ENCODE peak calls at places on chromosomes 13 and 19, in four cellular contexts. One of them, this sample, is unnamed. For H3K27me3, the result is how much of the 10 kb centered on the place peaks cover.

GRCh38 chr13:84823528-84823927 is 941.3 kb upstream of the SLITRK1 start:
- DNase-seq in fibroblast of lung: no peak
- DNase-seq in AG04450: no peak
- DNase-seq in psoas muscle: no peak
- DNase-seq in this sample: no peak

GRCh38 chr19:50874185-50874584 is 946 bp downstream of the KLK2 start:
- DNase-seq in psoas muscle: no peak
- DNase-seq in AG04450: no peak
- DNase-seq in fibroblast of lung: no peak
- DNase-seq in this sample: no peak

GRCh38 chr13:97308735-97309429 is 86.7 kb downstream of the MBNL2 start:
- DNase-seq in AG04450: no peak
- DNase-seq in fibroblast of lung: no peak
- DNase-seq in psoas muscle: no peak
- DNase-seq in this sample: no peak

GRCh38 chr19:30391554-30392551 is 19.7 kb downstream of the ZNF536 start:
- DNase-seq in AG04450: no peak
- DNase-seq in psoas muscle: no peak
- DNase-seq in fibroblast of lung: no peak
- DNase-seq in this sample: no peak

GRCh38 chr19:12800873-12801465 is 631 bp downstream of the PRDX2 start:
- DNase-seq in fibroblast of lung: no peak
- DNase-seq in AG04450: no peak
- DNase-seq in psoas muscle: peak
- DNase-seq in this sample: no peak

GRCh38 chr13:52862358-52863206 is 14.1 kb upstream of the PCDH8 start:
- DNase-seq in fibroblast of lung: no peak
- DNase-seq in psoas muscle: no peak
- DNase-seq in AG04450: no peak
- DNase-seq in this sample: no peak

GRCh38 chr19:52188822-52189744 is 769 bp upstream of the PPP2R1A start:
- DNase-seq in psoas muscle: peak
- DNase-seq in AG04450: peak
- DNase-seq in fibroblast of lung: no peak
- DNase-seq in this sample: no peak

GRCh38 chr13:22017226-22017625 is 346.4 kb downstream of the FGF9 start:
- DNase-seq in psoas muscle: no peak
- DNase-seq in AG04450: no peak
- DNase-seq in fibroblast of lung: no peak
- DNase-seq in this sample: no peak

GRCh38 chr19:42270346-42271044 is 1.4 kb downstream of the CIC start:
- DNase-seq in AG04450: no peak
- DNase-seq in fibroblast of lung: peak
- DNase-seq in psoas muscle: peak
- DNase-seq in this sample: no peak

GRCh38 chr19:8335343-8336071 is 7.6 kb downstream of the KANK3 start:
- DNase-seq in AG04450: no peak
- DNase-seq in psoas muscle: no peak
- DNase-seq in fibroblast of lung: no peak
- DNase-seq in this sample: no peak

GRCh38 chr19:3580156-3580955 is 4.9 kb upstream of the GIPC3 start:
- DNase-seq in psoas muscle: no peak
- DNase-seq in AG04450: peak
- DNase-seq in fibroblast of lung: peak
- DNase-seq in this sample: peak

GRCh38 chr19:23525265-23525862 is 130.1 kb upstream of the ZNF91 start:
- DNase-seq in psoas muscle: no peak
- DNase-seq in fibroblast of lung: no peak
- DNase-seq in AG04450: no peak
- DNase-seq in this sample: no peak

GRCh38 chr19:23531231-23531790 is 136.0 kb upstream of the ZNF91 start:
- DNase-seq in fibroblast of lung: no peak
- DNase-seq in psoas muscle: no peak
- DNase-seq in AG04450: no peak
- DNase-seq in this sample: no peak

GRCh38 chr19:23526302-23526701 is 131.0 kb upstream of the ZNF91 start:
- DNase-seq in psoas muscle: no peak
- DNase-seq in AG04450: no peak
- DNase-seq in fibroblast of lung: no peak
- DNase-seq in this sample: no peak

GRCh38 chr19:23528376-23528775 is 133.1 kb upstream of the ZNF91 start:
- DNase-seq in psoas muscle: no peak
- DNase-seq in AG04450: no peak
- DNase-seq in fibroblast of lung: no peak
- DNase-seq in this sample: no peak

DNA sequence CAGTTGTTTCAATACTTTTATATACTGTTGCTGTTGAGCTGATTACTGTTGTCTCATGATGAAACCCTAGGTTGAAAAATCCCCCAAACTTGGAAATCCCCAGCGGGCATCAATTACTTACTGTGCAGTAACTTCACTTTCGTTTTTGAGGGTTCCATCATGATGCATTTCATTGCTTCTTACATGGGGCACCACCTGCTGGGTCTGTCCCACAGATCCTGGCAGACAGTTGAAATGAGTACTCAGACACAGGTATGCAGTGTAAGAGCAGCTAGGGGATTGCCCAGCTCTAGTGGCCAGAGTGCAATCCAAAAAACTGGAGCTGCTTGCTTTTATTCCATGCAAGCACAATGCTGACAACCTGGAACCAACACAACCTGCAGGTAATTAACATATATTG is 132.5 kb upstream of the ZNF91 start:
- DNase-seq in AG04450: no peak
- DNase-seq in psoas muscle: no peak
- DNase-seq in fibroblast of lung: no peak
- DNase-seq in this sample: no peak
- TF ChIP-seq CTCF in AG04450: no peak
- TF ChIP-seq CTCF in psoas muscle: no peak
- TF ChIP-seq CTCF in fibroblast of lung: no peak
- TF ChIP-seq CTCF in this sample: no peak

GRCh38 chr19:931860-932646 is 6.2 kb downstream of the ARID3A start:
- DNase-seq in fibroblast of lung: no peak
- DNase-seq in AG04450: no peak
- DNase-seq in psoas muscle: no peak
- DNase-seq in this sample: no peak
- H3K4me3 ChIP-seq in fibroblast of lung: peak
- H3K4me3 ChIP-seq in AG04450: no peak
- H3K4me3 ChIP-seq in psoas muscle: no peak
- H3K4me3 ChIP-seq in this sample: no peak

GRCh38 chr13:112060431-112060830 is 6.5 kb upstream of the SOX1 start:
- DNase-seq in fibroblast of lung: no peak
- DNase-seq in AG04450: no peak
- DNase-seq in psoas muscle: no peak
- DNase-seq in this sample: no peak
- H3K27me3 ChIP-seq in fibroblast of lung: half or more
- H3K27me3 ChIP-seq in AG04450: half or more
- H3K27me3 ChIP-seq in psoas muscle: under half
- H3K27me3 ChIP-seq in this sample: half or more

GRCh38 chr19:47415953-47416666 is 3.2 kb downstream of the MEIS3 start:
- DNase-seq in psoas muscle: no peak
- DNase-seq in AG04450: no peak
- DNase-seq in fibroblast of lung: no peak
- DNase-seq in this sample: no peak

GRCh38 chr19:47417107-47417745 is 2.1 kb downstream of the MEIS3 start:
- DNase-seq in AG04450: no peak
- DNase-seq in fibroblast of lung: no peak
- DNase-seq in psoas muscle: no peak
- DNase-seq in this sample: no peak

GRCh38 chr19:47416667-47417033 is 2.7 kb downstream of the MEIS3 start:
- DNase-seq in AG04450: no peak
- DNase-seq in fibroblast of lung: no peak
- DNase-seq in psoas muscle: no peak
- DNase-seq in this sample: no peak

GRCh38 chr19:47413941-47414340 is 5.4 kb downstream of the MEIS3 start:
- DNase-seq in psoas muscle: no peak
- DNase-seq in fibroblast of lung: no peak
- DNase-seq in AG04450: no peak
- DNase-seq in this sample: no peak

GRCh38 chr19:47414469-47414868 is 4.9 kb downstream of the MEIS3 start:
- DNase-seq in AG04450: no peak
- DNase-seq in fibroblast of lung: no peak
- DNase-seq in psoas muscle: no peak
- DNase-seq in this sample: no peak
- TF ChIP-seq CTCF in AG04450: no peak
- TF ChIP-seq CTCF in fibroblast of lung: no peak
- TF ChIP-seq CTCF in psoas muscle: no peak
- TF ChIP-seq CTCF in this sample: no peak

GRCh38 chr19:45682908-45683307 is 8.8 kb downstream of the SNRPD2 start:
- DNase-seq in fibroblast of lung: no peak
- DNase-seq in AG04450: no peak
- DNase-seq in psoas muscle: no peak
- DNase-seq in this sample: no peak

GRCh38 chr19:45676851-45677263 is 8.8 kb downstream of the GIPR start:
- DNase-seq in psoas muscle: no peak
- DNase-seq in AG04450: no peak
- DNase-seq in fibroblast of lung: no peak
- DNase-seq in this sample: no peak

GRCh38 chr19:45677351-45678230 is 9.6 kb downstream of the GIPR start:
- DNase-seq in AG04450: no peak
- DNase-seq in fibroblast of lung: peak
- DNase-seq in psoas muscle: peak
- DNase-seq in this sample: peak

GRCh38 chr19:45682117-45682516 is 9.6 kb downstream of the SNRPD2 start:
- DNase-seq in AG04450: no peak
- DNase-seq in psoas muscle: no peak
- DNase-seq in fibroblast of lung: no peak
- DNase-seq in this sample: no peak

GRCh38 chr19:45681391-45682015 is 10.2 kb downstream of the SNRPD2 start:
- DNase-seq in psoas muscle: peak
- DNase-seq in fibroblast of lung: peak
- DNase-seq in AG04450: no peak
- DNase-seq in this sample: peak
- H3K4me3 ChIP-seq in psoas muscle: peak
- H3K4me3 ChIP-seq in fibroblast of lung: peak
- H3K4me3 ChIP-seq in AG04450: peak
- H3K4me3 ChIP-seq in this sample: peak

This sample was measured in kidney epithelial cell.